ENCODE peak calls at places on chromosomes 6 and 20, in five cellular contexts. B is H1, O is H9, K is mesenchymal stem cell, P is trophoblast cell. S is an unnamed sample.

GRCh38 chr20:38536310-38536709 is 44.7 kb upstream of the ADIG start:
- DNase-seq in B (no peak), O (no peak), K (no peak), P (no peak), S (no peak)

GRCh38 chr20:45088247-45088646 is 12.7 kb downstream of the KCNS1 start:
- DNase-seq in B (no peak), O (no peak), K (no peak), P (peak; percentile 92), S (no peak)

GRCh38 chr6:28648878-28649375 is 123.2 kb downstream of the GPX5 start:
- DNase-seq in B (no peak), O (no peak), K (no peak), P (no peak), S (no peak)

GRCh38 chr6:72950114-72950860 is 275.0 kb downstream of the KHDC1L start:
- DNase-seq in B (no peak), O (no peak), K (peak; percentile 95), P (peak; percentile 35), S (no peak)

GRCh38 chr6:82022614-82023102 is 224.9 kb downstream of the IBTK start:
- DNase-seq in B (no peak), O (no peak), K (peak; percentile 81), P (peak; percentile 43), S (no peak)

GRCh38 chr6:87742106-87742505 is 40.1 kb upstream of the AKIRIN2 start:
- DNase-seq in B (no peak), O (no peak), K (peak; percentile 42), P (no peak), S (no peak)

GRCh38 chr6:3843379-3844096 is 5.6 kb upstream of the FAM50B start:
- DNase-seq in B (no peak), O (no peak), K (no peak), P (no peak), S (no peak)

GRCh38 chr6:106910999-106911949 is 63.3 kb downstream of the CD24 start:
- DNase-seq in B (no peak), O (no peak), K (no peak), P (no peak), S (no peak)

GRCh38 chr6:31441368-31442267 is 38.2 kb downstream of the MICA start:
- DNase-seq in B (peak; percentile 46), O (peak; percentile 87), K (peak; percentile 66), P (peak; percentile 27), S (peak; percentile 70)

GRCh38 chr20:10110151-10110550 is 75.4 kb downstream of the ANKEF1 start:
- DNase-seq in B (no peak), O (no peak), K (no peak), P (no peak), S (no peak)

GRCh38 chr6:52503853-52504777 is 72.7 kb downstream of the TRAM2 start:
- DNase-seq in B (no peak), O (no peak), K (peak; percentile 91), P (peak; percentile 99), S (no peak)

GRCh38 chr20:33516882-33517281 is 27.0 kb downstream of the CBFA2T2 start:
- DNase-seq in B (no peak), O (no peak), K (peak; percentile 10), P (no peak), S (no peak)

GRCh38 chr6:40845588-40845987 is 193.4 kb downstream of the UNC5CL start:
- DNase-seq in B (peak; percentile 25), O (peak; percentile 76), K (peak; percentile 59), P (peak; percentile 16), S (peak; percentile 50)

GRCh38 chr6:43235841-43236240 is 6.6 kb upstream of the DNPH1 start:
- DNase-seq in B (no peak), O (no peak), K (no peak), P (no peak), S (no peak)

GRCh38 chr20:49091104-49091503 is 45.0 kb downstream of the CSE1L start:
- DNase-seq in B (no peak), O (no peak), K (no peak), P (no peak), S (no peak)

GRCh38 chr6:30714263-30714662 is 2.8 kb downstream of the MDC1 start:
- DNase-seq in B (no peak), O (no peak), K (no peak), P (no peak), S (no peak)

GRCh38 chr6:112980676-112981075 is 633.5 kb downstream of the RFPL4B start:
- DNase-seq in B (no peak), O (no peak), K (no peak), P (no peak), S (no peak)

GRCh38 chr6:105753184-105754097 is 332.7 kb upstream of the PRDM1 start:
- DNase-seq in B (no peak), O (no peak), K (peak; percentile 24), P (no peak), S (no peak)

GRCh38 chr20:45036044-45036755 is 64.7 kb downstream of the KCNS1 start:
- DNase-seq in B (no peak), O (no peak), K (peak; percentile 75), P (peak; percentile 68), S (no peak)

GRCh38 chr6:100022847-100023246 is 28.8 kb upstream of the MCHR2 start:
- DNase-seq in B (no peak), O (no peak), K (no peak), P (no peak), S (no peak)

DNA sequence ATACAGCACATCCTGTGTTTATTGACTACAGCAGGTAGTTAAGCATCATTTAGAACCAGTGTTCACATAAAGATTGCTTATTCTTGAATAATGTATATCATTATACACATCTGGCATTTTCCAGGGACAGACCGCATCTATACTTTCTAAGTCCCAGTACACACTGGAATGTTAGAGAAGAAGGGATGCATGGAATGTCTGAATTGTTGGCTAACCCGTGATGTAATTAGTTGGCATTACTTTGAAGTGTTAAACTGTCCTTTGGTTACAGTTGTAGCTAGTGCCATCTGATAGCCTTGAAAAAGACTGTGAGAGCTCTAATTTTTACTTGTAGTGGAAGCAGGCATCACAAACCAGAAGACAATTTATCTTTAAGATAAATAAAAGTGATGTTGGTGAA is 29.8 kb upstream of the MCHR2 start:
- DNase-seq in B (no peak), O (no peak), K (no peak), P (no peak), S (no peak)
- H2BK12ac ChIP-seq in B (no peak overlapping the region), O (no peak overlapping the region), K (no peak overlapping the region), P (no peak overlapping the region), S (no peak overlapping the region)

DNA sequence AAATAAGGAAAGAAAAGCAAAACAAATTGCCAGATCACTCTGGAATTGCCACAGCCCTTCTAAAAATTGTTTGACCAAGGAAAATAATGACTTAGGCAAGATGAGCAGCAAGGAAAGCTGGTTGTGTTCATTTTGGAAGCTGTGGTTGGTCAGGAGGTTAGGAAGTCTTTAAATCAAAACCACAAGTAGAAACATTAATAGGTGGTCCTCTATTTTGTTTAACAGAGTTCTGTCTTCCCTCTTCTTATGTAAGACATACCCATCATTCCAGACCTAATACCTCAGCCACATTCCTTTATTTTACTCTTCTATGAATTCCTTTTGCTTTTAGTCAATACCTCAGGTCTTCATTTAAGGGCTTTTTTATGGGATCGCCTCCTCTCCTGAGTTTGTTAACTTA is 422.2 kb upstream of the PLCB4 start:
- DNase-seq in B (no peak), O (no peak), K (peak; percentile 37), P (no peak), S (no peak)
- H2BK5ac ChIP-seq in B (no peak overlapping the region), O (no peak overlapping the region), K (no peak overlapping the region), P (no peak overlapping the region), S (no peak overlapping the region)

GRCh38 chr20:62311150-62311549 is 8.4 kb downstream of the ADRM1 start:
- DNase-seq in B (no peak), O (no peak), K (no peak), P (no peak), S (no peak)
- H2BK12ac ChIP-seq in B (no peak overlapping the region), O (no peak overlapping the region), K (no peak overlapping the region), P (no peak overlapping the region), S (no peak overlapping the region)

GRCh38 chr6:53543341-53544010 is 1.4 kb downstream of the GCLC start:
- DNase-seq in B (no peak), O (no peak), K (peak; percentile 53), P (no peak), S (no peak)
- H2BK5ac ChIP-seq in B (no peak overlapping the region), O (no peak overlapping the region), K (no peak overlapping the region), P (no peak overlapping the region), S (no peak overlapping the region)

DNA sequence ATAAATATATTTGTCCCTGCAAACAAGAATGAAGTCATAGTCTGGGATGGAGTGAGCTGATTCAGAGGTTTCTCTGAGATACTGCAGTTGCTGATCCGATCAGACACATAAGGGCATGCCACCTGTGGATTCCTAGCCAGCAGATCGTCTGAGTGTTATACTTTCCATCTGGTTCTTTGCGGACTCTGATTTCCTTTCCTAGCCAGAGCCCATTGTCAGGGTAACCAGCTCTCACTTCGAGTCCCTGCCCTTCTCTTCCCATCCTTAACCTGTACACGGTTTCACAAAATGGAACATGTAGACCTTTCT is 100.9 kb downstream of the TMEM200A start:
- DNase-seq in B (no peak), O (no peak), K (no peak), P (peak; percentile 53), S (no peak)
- H2BK12ac ChIP-seq in B (no peak overlapping the region), O (no peak overlapping the region), K (no peak overlapping the region), P (no peak overlapping the region), S (no peak overlapping the region)

GRCh38 chr20:50129662-50130345 is 16.9 kb upstream of the UBE2V1 start:
- DNase-seq in B (no peak), O (peak; percentile 50), K (no peak), P (no peak), S (no peak)

GRCh38 chr20:50128520-50128905 is 15.6 kb upstream of the UBE2V1 start:
- DNase-seq in B (no peak), O (no peak), K (no peak), P (no peak), S (no peak)

GRCh38 chr20:50130346-50130703 is 17.4 kb upstream of the UBE2V1 start:
- DNase-seq in B (no peak), O (no peak), K (no peak), P (no peak), S (no peak)

GRCh38 chr20:50133041-50133440 is 20.1 kb upstream of the UBE2V1 start:
- DNase-seq in B (no peak), O (no peak), K (no peak), P (no peak), S (no peak)

DNA sequence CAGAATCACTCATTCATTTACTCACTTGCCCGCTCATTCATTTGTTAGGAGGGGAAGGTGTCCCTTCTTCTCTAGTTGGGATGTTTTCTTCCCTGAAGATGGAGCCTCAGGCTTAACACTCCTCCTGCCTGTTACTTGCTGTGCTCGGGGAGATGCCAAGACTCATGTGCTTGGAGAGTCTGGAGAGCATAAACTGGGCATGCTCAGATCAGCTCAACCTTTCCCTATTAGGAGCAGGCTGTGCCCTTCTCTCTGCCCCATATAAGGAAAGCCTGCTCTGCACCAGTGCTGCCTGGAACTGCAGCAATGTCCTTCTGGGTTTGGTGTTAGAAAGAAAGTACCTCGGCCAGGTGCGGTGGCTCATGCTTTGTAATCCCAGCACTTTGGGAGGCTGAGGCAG is 18.0 kb upstream of the UBE2V1 start:
- DNase-seq in B (no peak), O (no peak), K (no peak), P (no peak), S (no peak)
- H2BK5ac ChIP-seq in B (no peak overlapping the region), O (no peak overlapping the region), K (no peak overlapping the region), P (no peak overlapping the region), S (no peak overlapping the region)

GRCh38 chr6:53943410-53943809 is 148.6 kb downstream of the LRRC1 start:
- DNase-seq in B (no peak), O (no peak), K (no peak), P (no peak), S (no peak)
- H2BK12ac ChIP-seq in B (no peak overlapping the region), O (no peak overlapping the region), K (no peak overlapping the region), P (no peak overlapping the region), S (no peak overlapping the region)